ENCODE peak calls at places on chromosomes 1 and 21, in eight cellular contexts. K is heart left ventricle; T is AG04449; D is sigmoid colon; X is bronchial epithelial cell; E is A549; Z is ascending aorta; C is activated CD8-positive, alpha-beta T cell treated with anti-CD3 and anti-CD28 coated beads for 36 hours. V is an unnamed sample.

GRCh38 chr1:3650248-3651010 is 526 bp upstream of the WRAP73 start:
- DNase-seq in K (peak), X (no peak), C (no peak), Z (no peak), D (no peak), E (no peak), T (no peak), V (no peak)

GRCh38 chr1:111448482-111448917 is 556 bp downstream of the WDR77 start:
- DNase-seq in D (no peak), C (peak), E (no peak), K (no peak), Z (no peak), X (peak), T (no peak), V (no peak)

GRCh38 chr1:115210302-115210711 is 121.0 kb upstream of the TSPAN2 start:
- DNase-seq in C (no peak), K (no peak), D (no peak), T (no peak), Z (no peak), X (peak), E (no peak), V (no peak)

GRCh38 chr1:55706397-55706796 is 491.2 kb upstream of the USP24 start:
- DNase-seq in Z (no peak), E (no peak), K (no peak), D (no peak), T (no peak), C (no peak), X (no peak), V (no peak)

GRCh38 chr1:78619446-78619802 is 824 bp upstream of the IFI44L start:
- DNase-seq in E (no peak), K (no peak), C (no peak), T (no peak), D (no peak), Z (no peak), X (no peak), V (no peak)

GRCh38 chr21:20334585-20334984 is 663.6 kb upstream of the NCAM2 start:
- DNase-seq in Z (no peak), T (no peak), E (no peak), D (no peak), C (no peak), K (no peak), X (no peak), V (no peak)

GRCh38 chr21:31198575-31198974 is 145.5 kb downstream of the TIAM1 start:
- DNase-seq in K (no peak), D (no peak), C (no peak), Z (no peak), T (peak), E (peak), X (peak), V (peak)

GRCh38 chr1:204074274-204075115 is 1.6 kb downstream of the SOX13 start:
- DNase-seq in Z (no peak), D (peak), K (peak), C (peak), X (peak), E (peak), T (no peak), V (no peak)

GRCh38 chr1:41735587-41736290 is 183.0 kb downstream of the HIVEP3 start:
- DNase-seq in D (no peak), E (no peak), Z (no peak), X (no peak), K (peak), C (no peak), T (no peak), V (no peak)

GRCh38 chr1:2778220-2778592 is 23.3 kb downstream of the TTC34 start:
- DNase-seq in K (no peak), C (no peak), Z (no peak), D (peak), E (no peak), X (no peak), T (no peak), V (no peak)

GRCh38 chr1:222525956-222526355 is 21.9 kb downstream of the HHIPL2 start:
- DNase-seq in C (no peak), D (no peak), K (no peak), Z (no peak), T (no peak), X (no peak), E (no peak), V (no peak)

GRCh38 chr1:218811497-218811896 is 362.2 kb upstream of the LYPLAL1 start:
- DNase-seq in E (no peak), Z (no peak), C (no peak), D (no peak), K (peak), T (no peak), X (no peak), V (no peak)

GRCh38 chr1:205321959-205322283 is 376 bp upstream of the NUAK2 start:
- DNase-seq in C (no peak), E (no peak), Z (no peak), D (no peak), K (no peak), T (no peak), X (no peak), V (no peak)

GRCh38 chr21:43850728-43851295 is 14.2 kb upstream of the AGPAT3 start:
- DNase-seq in E (no peak), C (no peak), T (no peak), D (no peak), K (no peak), Z (no peak), X (no peak), V (no peak)

GRCh38 chr1:224617410-224618361 is 1.6 kb downstream of the CNIH3 start:
- DNase-seq in K (no peak), D (no peak), E (no peak), C (no peak), X (no peak), Z (no peak), T (no peak), V (no peak)

GRCh38 chr1:162851341-162851740 is 9.6 kb downstream of the CCDC190 start:
- DNase-seq in Z (no peak), T (no peak), X (no peak), D (no peak), C (no peak), K (no peak), E (no peak), V (no peak)

GRCh38 chr1:162855461-162856150 is 5.4 kb downstream of the CCDC190 start:
- DNase-seq in C (no peak), T (no peak), X (peak), D (no peak), Z (no peak), K (no peak), E (no peak), V (no peak)

GRCh38 chr1:162857850-162858249 is 3.1 kb downstream of the CCDC190 start:
- DNase-seq in C (no peak), X (peak), D (no peak), T (no peak), E (no peak), K (no peak), Z (no peak), V (no peak)

GRCh38 chr1:162856260-162856659 is 4.7 kb downstream of the CCDC190 start:
- DNase-seq in K (no peak), E (no peak), D (no peak), X (peak), C (no peak), T (peak), Z (peak), V (no peak)

DNA sequence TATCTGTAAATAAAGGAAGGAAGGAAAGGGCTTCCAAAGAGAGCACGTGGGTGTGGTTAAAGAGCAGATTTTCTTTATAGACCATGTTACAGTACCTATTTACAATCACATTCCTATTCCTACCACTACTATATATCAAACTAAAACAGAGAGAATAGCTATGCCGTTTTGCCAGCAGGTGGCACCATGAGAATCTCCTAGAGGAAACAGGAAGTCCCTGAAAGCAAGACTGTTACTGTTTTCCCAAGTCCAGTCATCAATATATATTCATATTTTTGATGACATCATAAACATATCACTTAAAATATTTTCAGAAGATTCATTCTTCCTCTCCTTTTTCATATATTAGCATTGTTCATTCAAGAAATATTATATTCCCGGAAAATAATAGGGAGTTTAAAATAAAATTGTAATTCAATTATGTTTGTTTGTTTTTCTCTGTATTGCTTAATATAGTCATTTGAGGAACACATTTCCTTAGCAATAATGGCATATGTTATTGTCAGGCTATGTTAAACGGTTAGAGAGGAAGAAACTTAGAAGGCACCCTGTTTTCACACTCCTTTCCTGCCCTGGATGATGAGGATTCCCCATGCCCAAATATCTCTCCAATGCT is 6.6 kb downstream of the CCDC190 start:
- DNase-seq in D (no peak), Z (no peak), K (peak), X (peak), C (peak), T (no peak), E (peak), V (peak)
- TF ChIP-seq CTCF in D (peak), Z (peak), K (peak), X (peak), C (peak), T (peak), E (peak), V (peak)

DNA sequence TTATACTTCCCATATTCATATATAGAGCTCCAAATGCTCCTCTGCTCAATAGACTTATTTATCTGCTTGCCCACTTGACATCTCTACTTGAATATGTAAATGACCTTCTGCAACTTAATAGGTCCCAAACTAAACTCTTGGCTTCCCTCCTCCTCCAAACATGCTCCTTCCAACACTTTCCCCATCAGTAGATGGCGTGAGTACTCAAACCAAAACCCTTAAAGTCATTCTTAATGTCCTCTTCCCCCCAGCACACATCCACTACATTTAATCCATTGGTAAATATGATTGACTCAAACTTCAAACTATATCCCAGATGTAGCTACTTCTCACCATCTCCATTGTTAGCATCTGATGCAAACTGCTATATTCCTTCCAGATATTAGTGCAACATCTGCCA is 48.5 kb upstream of the PBX1 start:
- DNase-seq in D (no peak), X (peak), K (no peak), Z (no peak), E (peak), T (no peak), C (no peak), V (no peak)
- TF ChIP-seq CTCF in D (no peak), X (no peak), K (no peak), Z (no peak), E (no peak), T (peak), C (no peak), V (no peak)

GRCh38 chr1:47787560-47787959 is 209.6 kb downstream of the TRABD2B start:
- DNase-seq in K (no peak), C (no peak), Z (no peak), X (no peak), D (no peak), T (no peak), E (no peak), V (no peak)

GRCh38 chr1:47785118-47785517 is 212.1 kb downstream of the TRABD2B start:
- DNase-seq in K (no peak), D (no peak), Z (no peak), X (no peak), T (no peak), E (no peak), C (no peak), V (no peak)

GRCh38 chr1:47784294-47784650 is 212.9 kb downstream of the TRABD2B start:
- DNase-seq in C (no peak), T (no peak), D (no peak), K (no peak), E (no peak), Z (no peak), X (no peak), V (no peak)

GRCh38 chr1:47786301-47786700 is 210.9 kb downstream of the TRABD2B start:
- DNase-seq in D (no peak), C (no peak), Z (no peak), T (no peak), E (no peak), K (no peak), X (no peak), V (no peak)

DNA sequence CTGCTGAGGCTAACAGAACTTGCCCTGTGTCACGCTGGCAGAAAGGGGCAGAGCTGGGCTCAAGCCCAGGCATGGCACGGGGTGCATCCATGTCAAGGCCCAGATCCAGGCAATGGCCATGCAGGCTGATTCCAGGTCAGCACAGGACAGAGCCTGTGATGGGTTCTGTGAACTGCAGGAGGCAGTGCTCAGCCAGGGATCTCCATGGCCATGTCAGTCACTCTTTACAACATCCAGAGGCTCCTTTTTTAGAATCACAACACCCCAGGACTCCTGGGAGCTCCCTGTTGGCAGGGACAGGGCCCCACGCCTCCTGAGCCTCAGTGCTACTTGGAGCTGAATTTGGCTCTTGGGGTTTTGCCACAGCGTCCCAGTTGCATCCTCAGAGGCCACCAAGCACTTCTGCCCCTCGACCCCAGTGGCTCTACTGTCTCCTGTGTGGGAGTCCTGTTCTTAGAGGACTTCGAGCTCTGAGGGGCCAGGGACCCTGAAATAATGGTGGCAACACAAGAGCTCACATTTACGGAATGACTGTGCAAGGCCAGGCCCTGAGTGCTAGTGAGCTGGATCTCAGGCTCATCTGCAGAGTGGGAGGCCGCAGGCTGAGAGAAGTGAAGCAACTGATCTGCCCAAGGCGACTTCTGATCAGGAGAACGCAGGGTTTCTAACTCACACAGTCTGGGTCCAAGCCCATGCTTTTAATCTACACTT is 211.5 kb downstream of the TRABD2B start:
- DNase-seq in T (no peak), E (peak), C (no peak), K (peak), Z (no peak), X (no peak), D (no peak), V (no peak)
- TF ChIP-seq CTCF in T (no peak), E (no peak), C (no peak), K (peak), Z (peak), X (peak), D (no peak), V (no peak)

GRCh38 chr1:160996195-160996594 is 24.8 kb downstream of the F11R start:
- DNase-seq in Z (no peak), C (no peak), T (no peak), D (no peak), K (no peak), X (peak), E (peak), V (no peak)

GRCh38 chr1:161001537-161001936 is 19.4 kb downstream of the F11R start:
- DNase-seq in D (no peak), Z (no peak), C (no peak), K (peak), T (no peak), E (no peak), X (no peak), V (no peak)

GRCh38 chr1:161001068-161001467 is 19.9 kb downstream of the F11R start:
- DNase-seq in D (no peak), E (no peak), X (no peak), Z (no peak), K (no peak), C (no peak), T (no peak), V (no peak)

GRCh38 chr1:160997323-160998038 is 23.5 kb downstream of the F11R start:
- DNase-seq in T (no peak), K (peak), D (no peak), Z (no peak), E (peak), X (peak), C (peak), V (peak)

DNA sequence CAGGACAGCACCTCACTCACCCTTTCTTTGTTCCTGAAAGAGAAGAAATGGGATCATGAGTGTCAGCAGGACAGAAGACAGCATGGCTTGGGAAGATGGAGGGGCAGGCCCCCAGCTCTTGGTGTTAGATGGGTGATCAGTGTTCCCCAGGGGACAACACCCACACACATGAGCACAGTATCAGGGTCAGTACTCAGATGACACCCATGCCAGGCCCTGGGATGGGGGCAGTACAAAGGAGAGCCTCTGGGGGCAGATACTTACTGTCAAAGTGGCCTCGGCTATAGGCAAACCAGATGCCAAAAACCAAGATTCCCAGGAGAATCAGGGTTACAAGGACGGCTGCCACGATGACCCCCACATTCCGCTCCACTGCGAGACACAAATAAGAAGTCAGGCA is 21.6 kb downstream of the F11R start:
- DNase-seq in C (no peak), Z (no peak), D (no peak), X (no peak), T (no peak), E (no peak), K (no peak), V (no peak)
- TF ChIP-seq CTCF in C (no peak), Z (no peak), D (no peak), X (no peak), T (no peak), E (no peak), K (no peak), V (no peak)

GRCh38 chr1:32334864-32335618 is 992 bp downstream of the MARCKSL1 start:
- DNase-seq in C (peak), T (no peak), D (peak), K (no peak), E (peak), Z (no peak), X (no peak), V (peak)
- TF ChIP-seq CTCF in C (peak), T (peak), D (peak), K (peak), E (peak), Z (peak), X (peak), V (peak)

GRCh38 chr1:171142451-171143121 is 42.5 kb upstream of the FMO2 start:
- DNase-seq in C (no peak), T (no peak), Z (no peak), D (peak), E (no peak), K (peak), X (no peak), V (no peak)
- TF ChIP-seq CTCF in C (no peak), T (no peak), Z (no peak), D (no peak), E (no peak), K (peak), X (no peak), V (no peak)

GRCh38 chr1:33111965-33112364 is 31.0 kb downstream of the AZIN2 start:
- DNase-seq in T (no peak), K (no peak), X (peak), C (no peak), Z (no peak), D (no peak), E (peak), V (no peak)
- TF ChIP-seq CTCF in T (peak), K (no peak), X (peak), C (peak), Z (no peak), D (no peak), E (peak), V (peak)

GRCh38 chr1:230087722-230088115 is 20.7 kb downstream of the GALNT2 start:
- DNase-seq in Z (no peak), C (no peak), E (no peak), X (no peak), K (no peak), D (no peak), T (no peak), V (no peak)

GRCh38 chr1:230090194-230090711 is 23.2 kb downstream of the GALNT2 start:
- DNase-seq in D (no peak), Z (no peak), T (peak), C (no peak), E (peak), X (peak), K (no peak), V (no peak)

GRCh38 chr1:230094746-230095145 is 27.7 kb downstream of the GALNT2 start:
- DNase-seq in D (no peak), Z (no peak), T (no peak), X (no peak), E (no peak), K (no peak), C (no peak), V (no peak)

GRCh38 chr1:230095938-230096337 is 28.9 kb downstream of the GALNT2 start:
- DNase-seq in Z (no peak), E (no peak), C (no peak), X (no peak), T (no peak), D (no peak), K (no peak), V (no peak)

DNA sequence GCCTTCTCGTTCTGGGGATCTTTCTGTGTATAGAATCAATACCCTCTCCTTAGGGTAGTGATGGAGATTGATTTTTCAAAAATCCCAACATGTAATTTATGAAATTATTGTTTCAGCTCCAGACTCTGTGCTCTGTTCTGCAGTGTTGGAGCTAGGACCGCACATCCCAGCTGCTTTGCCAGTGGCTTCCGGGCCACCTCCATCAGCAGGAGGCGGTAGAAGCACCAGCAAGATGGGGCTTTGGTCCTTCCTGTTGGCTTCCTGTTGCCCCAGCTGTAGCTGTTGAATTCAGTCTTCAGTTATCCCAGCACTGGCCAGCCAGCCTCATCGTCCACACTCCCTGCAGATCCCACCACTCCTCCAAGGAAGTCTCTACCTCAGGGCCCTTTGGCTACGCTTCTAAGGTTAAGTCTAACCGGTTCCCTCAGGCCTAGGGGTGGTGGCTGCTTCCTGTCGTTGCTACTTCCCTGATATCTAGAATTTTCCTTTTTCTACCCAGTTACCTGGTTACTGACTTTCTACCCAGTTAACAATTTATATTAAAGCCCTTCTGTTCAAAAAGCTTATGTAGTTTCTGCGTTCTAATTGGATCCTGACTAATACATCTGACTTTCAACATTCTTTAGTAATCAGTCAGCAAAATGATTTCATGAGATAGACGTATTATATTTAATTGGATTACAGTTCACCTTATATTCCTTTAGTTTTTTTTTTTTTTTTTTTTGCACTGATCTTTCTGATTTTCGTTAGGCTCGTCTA is 24.6 kb downstream of the GALNT2 start:
- DNase-seq in C (no peak), Z (no peak), X (peak), E (no peak), T (no peak), D (no peak), K (no peak), V (no peak)
- TF ChIP-seq CTCF in C (no peak), Z (no peak), X (peak), E (no peak), T (no peak), D (no peak), K (no peak), V (no peak)